ENCODE peak calls at places on chromosomes 5 and 9, in five cellular contexts. S is thyroid gland, T is GM23248, U is Peyer's patch, J is heart right ventricle. Y is an unnamed sample.

GRCh38 chr5:127967983-127968592 is 115.5 kb upstream of the SLC12A2 start:
- DNase-seq in S (no peak), T (no peak), U (no peak), J (no peak), Y (no peak)

GRCh38 chr5:10660720-10661387 is 97.0 kb downstream of the ANKRD33B start:
- DNase-seq in S (no peak), T (no peak), U (peak; percentile 39), J (no peak), Y (no peak)

GRCh38 chr9:99925542-99925941 is 19.1 kb downstream of the STX17 start:
- DNase-seq in S (no peak), T (peak; percentile 19), U (no peak), J (no peak), Y (no peak)

GRCh38 chr9:89743216-89743575 is 138.4 kb downstream of the GADD45G start:
- DNase-seq in S (no peak), T (no peak), U (no peak), J (no peak), Y (no peak)

GRCh38 chr5:116859666-116860320 is 285.2 kb upstream of the SEMA6A start:
- DNase-seq in S (no peak), T (no peak), U (no peak), J (no peak), Y (no peak)

GRCh38 chr9:96514108-96514824 is 64.3 kb downstream of the HABP4 start:
- DNase-seq in S (no peak), T (peak; percentile 93), U (no peak), J (no peak), Y (no peak)

GRCh38 chr9:22446589-22446949 is at the start of gene DMRTA1:
- DNase-seq in S (peak; percentile 93), T (peak; percentile 76), U (peak; percentile 79), J (peak; percentile 80), Y (no peak)

GRCh38 chr5:167050568-167051214 is 1240.8 kb upstream of the WWC1 start:
- DNase-seq in S (no peak), T (no peak), U (no peak), J (no peak), Y (no peak)

GRCh38 chr9:135810806-135811575 is 96.4 kb downstream of the CAMSAP1 start:
- DNase-seq in S (no peak), T (no peak), U (no peak), J (no peak), Y (no peak)

GRCh38 chr5:65946198-65946745 is 19.9 kb downstream of the ERBIN start:
- DNase-seq in S (no peak), T (peak; percentile 69), U (no peak), J (no peak), Y (no peak)

GRCh38 chr5:1948111-1948510 is 65.4 kb upstream of the IRX4 start:
- DNase-seq in S (no peak), T (no peak), U (no peak), J (no peak), Y (no peak)

GRCh38 chr5:32261198-32261597 is 51.5 kb downstream of the MTMR12 start:
- DNase-seq in S (no peak), T (no peak), U (no peak), J (no peak), Y (no peak)

GRCh38 chr5:37533851-37534250 is 154.7 kb downstream of the WDR70 start:
- DNase-seq in S (no peak), T (peak; percentile 48), U (no peak), J (no peak), Y (no peak)

GRCh38 chr5:119330367-119331183 is 25.2 kb upstream of the TNFAIP8 start:
- DNase-seq in S (no peak), T (peak; percentile 34), U (no peak), J (no peak), Y (no peak)

GRCh38 chr9:73896061-73896460 is 601.1 kb upstream of the RORB start:
- DNase-seq in S (no peak), T (no peak), U (no peak), J (no peak), Y (no peak)

DNA sequence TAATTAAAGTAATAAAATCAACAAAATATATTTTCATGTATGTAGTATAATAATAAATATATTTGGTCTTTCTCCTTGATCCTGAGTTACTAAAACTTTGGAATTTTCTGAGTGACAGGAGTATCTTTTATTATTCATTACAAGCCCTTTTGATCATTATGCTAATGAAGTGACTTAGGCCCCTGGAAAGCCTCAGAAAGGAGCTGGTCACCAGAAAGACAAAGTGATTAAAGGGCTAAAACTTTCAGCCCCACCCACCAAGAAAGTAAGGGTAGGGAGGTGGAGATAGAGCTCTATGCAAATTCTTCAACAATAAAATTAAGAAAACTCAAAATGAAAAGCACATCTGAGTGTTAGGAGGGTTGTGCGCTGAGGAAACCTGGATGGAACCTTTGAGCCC is 27.5 kb downstream of the UBQLN1 start:
- DNase-seq in S (no peak), T (no peak), U (no peak), J (no peak), Y (no peak)
- H3K36me3 ChIP-seq in S (peaks cover 20% of the 10 kb centered on the region), T (peaks cover 22% of the 10 kb centered on the region), U (no peaks in the 10 kb centered on the region), J (peaks cover 18% of the 10 kb centered on the region), Y (peaks cover 9% of the 10 kb centered on the region)

DNA sequence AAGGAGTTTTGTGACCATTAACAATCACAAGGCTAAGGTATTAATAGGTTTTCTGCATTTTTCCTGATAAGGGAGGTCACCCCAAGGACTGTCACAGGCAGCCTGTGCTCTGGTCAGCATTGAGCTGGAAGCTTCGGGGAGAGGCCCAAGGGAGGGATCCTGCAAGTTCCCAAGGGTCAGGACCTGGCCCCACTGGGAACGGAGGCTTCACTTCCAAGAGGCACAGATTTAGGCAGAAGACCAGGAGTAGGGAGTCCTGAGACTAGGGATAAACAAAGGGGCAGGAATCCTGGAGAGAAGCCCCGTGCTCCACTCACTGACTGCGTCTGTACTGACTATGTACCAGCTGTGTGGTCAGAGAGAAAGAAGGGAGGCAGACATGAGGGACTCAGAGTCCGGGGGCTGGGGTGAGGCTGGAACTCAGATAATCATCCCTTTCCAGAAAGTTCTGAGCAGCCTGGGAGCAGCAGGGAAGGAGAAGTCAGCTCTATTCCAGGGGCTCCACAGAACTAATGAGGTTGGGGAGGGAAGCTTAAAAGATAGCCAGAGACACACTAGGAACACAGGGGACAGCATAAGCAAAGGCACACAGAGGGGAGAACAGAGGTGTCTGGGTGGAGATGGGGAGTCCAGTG is 37.8 kb downstream of the B4GALT1 start:
- DNase-seq in S (no peak), T (no peak), U (no peak), J (no peak), Y (no peak)
- H3K27ac ChIP-seq in S (no peak overlapping the region), T (peak overlapping the region; percentile 79), U (peak overlapping the region; percentile 70), J (no peak overlapping the region), Y (peak overlapping the region; percentile 73)

GRCh38 chr9:37026936-37027581 is 7.0 kb downstream of the PAX5 start:
- DNase-seq in S (no peak), T (no peak), U (no peak), J (no peak), Y (no peak)
- H3K36me3 ChIP-seq in S (no peaks in the 10 kb centered on the region), T (no peaks in the 10 kb centered on the region), U (no peaks in the 10 kb centered on the region), J (no peaks in the 10 kb centered on the region), Y (no peaks in the 10 kb centered on the region)

DNA sequence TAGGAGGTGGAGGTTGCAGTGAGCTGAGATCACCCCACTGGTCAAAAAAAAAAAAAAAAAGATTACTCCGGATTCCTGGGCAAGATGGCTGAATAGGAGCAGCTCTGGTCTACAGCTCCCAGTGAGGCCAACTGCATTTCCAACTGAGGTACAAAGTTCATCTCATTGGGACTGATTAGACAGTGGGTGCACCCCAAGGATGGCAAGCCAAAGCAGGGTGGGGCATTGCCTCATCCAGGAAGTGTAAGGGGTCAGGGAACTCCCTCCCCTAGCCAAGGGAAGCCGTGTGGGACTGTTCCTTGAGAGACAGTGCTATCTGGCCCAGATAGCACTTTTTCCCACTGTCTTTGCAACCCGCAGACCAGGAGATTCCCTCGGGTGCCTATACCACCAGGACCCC is 70.7 kb downstream of the CARTPT start:
- DNase-seq in S (no peak), T (no peak), U (no peak), J (no peak), Y (peak; percentile 81)
- H3K27ac ChIP-seq in S (no peak overlapping the region), T (no peak overlapping the region), U (no peak overlapping the region), J (no peak overlapping the region), Y (no peak overlapping the region)

DNA sequence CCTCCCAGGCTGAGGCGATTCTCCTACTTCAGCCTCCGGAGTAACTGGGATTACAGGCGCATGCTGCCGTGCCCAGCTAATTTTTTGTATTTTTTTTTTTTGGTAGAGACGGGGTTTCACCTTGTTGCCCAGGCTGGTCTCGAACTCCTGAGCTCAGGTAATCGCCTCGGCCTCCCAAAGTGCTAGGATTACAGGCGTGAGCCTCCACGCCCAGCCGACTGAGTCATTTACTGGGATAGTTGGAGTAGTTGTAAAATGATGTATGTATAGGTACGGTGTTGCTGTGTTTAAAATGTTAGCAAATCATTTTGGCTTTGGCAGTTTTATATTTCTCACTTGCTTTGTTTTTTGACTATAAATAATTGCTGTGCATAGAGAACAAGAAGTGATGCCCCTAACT is 209.4 kb downstream of the ADAMTSL1 start:
- DNase-seq in S (no peak), T (no peak), U (no peak), J (no peak), Y (peak; percentile 7)
- H3K36me3 ChIP-seq in S (no peaks in the 10 kb centered on the region), T (peaks cover 81% of the 10 kb centered on the region), U (no peaks in the 10 kb centered on the region), J (no peaks in the 10 kb centered on the region), Y (no peaks in the 10 kb centered on the region)

GRCh38 chr5:142601432-142601831 is 84.5 kb downstream of the FGF1 start:
- DNase-seq in S (peak; percentile 7), T (peak; percentile 25), U (no peak), J (no peak), Y (no peak)
- H3K27ac ChIP-seq in S (peak overlapping the region; percentile 95), T (no peak overlapping the region), U (peak overlapping the region; percentile 61), J (peak overlapping the region; percentile 51), Y (no peak overlapping the region)

GRCh38 chr5:83488821-83489220 is 17.3 kb downstream of the VCAN start:
- DNase-seq in S (no peak), T (no peak), U (no peak), J (no peak), Y (no peak)
- H3K36me3 ChIP-seq in S (no peaks in the 10 kb centered on the region), T (peaks cover 54% of the 10 kb centered on the region), U (no peaks in the 10 kb centered on the region), J (no peaks in the 10 kb centered on the region), Y (no peaks in the 10 kb centered on the region)

GRCh38 chr9:131258698-131259431 is 17.4 kb downstream of the FAM78A start:
- DNase-seq in S (no peak), T (no peak), U (no peak), J (no peak), Y (no peak)

GRCh38 chr9:131259432-131259885 is 16.9 kb downstream of the FAM78A start:
- DNase-seq in S (no peak), T (no peak), U (no peak), J (no peak), Y (no peak)

GRCh38 chr9:131262327-131263032 is 13.8 kb downstream of the FAM78A start:
- DNase-seq in S (no peak), T (no peak), U (no peak), J (no peak), Y (no peak)

GRCh38 chr9:131259916-131260597 is 16.3 kb downstream of the FAM78A start:
- DNase-seq in S (no peak), T (no peak), U (no peak), J (no peak), Y (no peak)

DNA sequence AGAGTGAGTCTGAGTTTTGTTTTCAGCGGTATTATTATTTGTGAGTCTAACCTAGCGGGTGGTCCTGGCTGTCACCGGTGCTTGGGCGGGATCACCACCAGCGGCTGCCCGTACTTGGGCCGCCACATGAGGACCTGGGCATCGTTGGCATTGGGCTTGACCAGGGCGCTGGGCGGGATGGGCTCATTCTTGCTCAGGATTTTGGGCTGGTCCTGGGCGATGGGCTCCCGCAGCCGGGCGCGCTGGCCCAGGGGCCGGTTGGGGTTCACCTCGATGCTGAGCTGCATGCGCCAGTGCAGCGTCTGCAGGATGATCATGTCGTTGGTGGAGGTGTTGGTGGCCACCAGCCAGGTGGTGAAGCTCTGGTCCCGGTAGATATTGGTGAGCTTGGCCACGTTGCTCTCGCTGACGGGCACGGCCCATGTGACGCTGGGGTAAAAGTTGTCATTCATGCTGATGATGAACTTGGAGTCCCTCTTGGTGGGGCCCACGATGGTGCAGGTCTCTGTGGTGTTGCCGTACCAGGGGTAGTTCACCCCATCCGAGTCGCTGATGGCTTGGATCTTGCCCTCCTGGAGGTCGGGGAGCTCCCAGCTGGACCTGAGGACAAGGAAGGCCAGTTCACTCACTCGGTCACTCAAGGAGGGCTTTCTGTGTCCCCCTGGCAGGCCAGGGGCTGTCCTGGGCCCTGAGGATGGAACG is 15.4 kb downstream of the FAM78A start:
- DNase-seq in S (no peak), T (no peak), U (peak; percentile 39), J (no peak), Y (no peak)
- H3K27ac ChIP-seq in S (no peak overlapping the region), T (no peak overlapping the region), U (no peak overlapping the region), J (no peak overlapping the region), Y (no peak overlapping the region)